ENCODE peak calls at places on chromosomes 12 and 14, in four cellular contexts. One of them, this sample, is unnamed.

GRCh38 chr14:63174760-63175191 is 29.5 kb upstream of the RHOJ start:
- DNase-seq in heart left ventricle: no peak
- DNase-seq in IMR-90: peak
- DNase-seq in HCT116: peak
- DNase-seq in this sample: no peak

GRCh38 chr14:66088661-66089060 is 397.5 kb upstream of the CCDC196 start:
- DNase-seq in heart left ventricle: no peak
- DNase-seq in IMR-90: no peak
- DNase-seq in HCT116: no peak
- DNase-seq in this sample: no peak

GRCh38 chr12:76674669-76675315 is 89.1 kb upstream of the ZDHHC17 start:
- DNase-seq in heart left ventricle: no peak
- DNase-seq in IMR-90: no peak
- DNase-seq in HCT116: no peak
- DNase-seq in this sample: no peak

GRCh38 chr14:101834387-101835165 is 73.1 kb downstream of the PPP2R5C start:
- DNase-seq in heart left ventricle: no peak
- DNase-seq in IMR-90: peak
- DNase-seq in HCT116: no peak
- DNase-seq in this sample: no peak

GRCh38 chr12:65755596-65755978 is 68.7 kb upstream of the HMGA2 start:
- DNase-seq in heart left ventricle: no peak
- DNase-seq in IMR-90: peak
- DNase-seq in HCT116: no peak
- DNase-seq in this sample: no peak

GRCh38 chr12:116910280-116910644 is 488 bp upstream of the FBXW8 start:
- DNase-seq in heart left ventricle: no peak
- DNase-seq in IMR-90: no peak
- DNase-seq in HCT116: no peak
- DNase-seq in this sample: no peak

GRCh38 chr14:90522585-90523191 is 125.9 kb downstream of the CALM1 start:
- DNase-seq in heart left ventricle: peak
- DNase-seq in IMR-90: no peak
- DNase-seq in HCT116: no peak
- DNase-seq in this sample: peak

GRCh38 chr14:69519701-69520100 is 35.2 kb downstream of the PLEKHD1 start:
- DNase-seq in heart left ventricle: no peak
- DNase-seq in IMR-90: no peak
- DNase-seq in HCT116: no peak
- DNase-seq in this sample: no peak

GRCh38 chr14:68633131-68633991 is 159.5 kb downstream of the ZFP36L1 start:
- DNase-seq in heart left ventricle: peak
- DNase-seq in IMR-90: no peak
- DNase-seq in HCT116: no peak
- DNase-seq in this sample: no peak

GRCh38 chr12:98422809-98423208 is 92.6 kb upstream of the TMPO start:
- DNase-seq in heart left ventricle: no peak
- DNase-seq in IMR-90: no peak
- DNase-seq in HCT116: no peak
- DNase-seq in this sample: no peak

GRCh38 chr12:53740130-53740491 is 11.7 kb downstream of the CISTR start:
- DNase-seq in heart left ventricle: no peak
- DNase-seq in IMR-90: no peak
- DNase-seq in HCT116: no peak
- DNase-seq in this sample: no peak
- H3K4me3 ChIP-seq in heart left ventricle: no peak
- H3K4me3 ChIP-seq in IMR-90: no peak
- H3K4me3 ChIP-seq in HCT116: no peak
- H3K4me3 ChIP-seq in this sample: no peak

GRCh38 chr12:123367511-123367910 is 2.9 kb upstream of the SBNO1 start:
- DNase-seq in heart left ventricle: no peak
- DNase-seq in IMR-90: no peak
- DNase-seq in HCT116: no peak
- DNase-seq in this sample: no peak

GRCh38 chr12:123365141-123365917 is 682 bp upstream of the SBNO1 start:
- DNase-seq in heart left ventricle: peak
- DNase-seq in IMR-90: peak
- DNase-seq in HCT116: peak
- DNase-seq in this sample: peak

GRCh38 chr12:123363743-123364531 is 710 bp downstream of the SBNO1 start:
- DNase-seq in heart left ventricle: peak
- DNase-seq in IMR-90: no peak
- DNase-seq in HCT116: no peak
- DNase-seq in this sample: no peak

GRCh38 chr12:123363385-123363742 is 1.3 kb downstream of the SBNO1 start:
- DNase-seq in heart left ventricle: no peak
- DNase-seq in IMR-90: peak
- DNase-seq in HCT116: no peak
- DNase-seq in this sample: no peak

DNA sequence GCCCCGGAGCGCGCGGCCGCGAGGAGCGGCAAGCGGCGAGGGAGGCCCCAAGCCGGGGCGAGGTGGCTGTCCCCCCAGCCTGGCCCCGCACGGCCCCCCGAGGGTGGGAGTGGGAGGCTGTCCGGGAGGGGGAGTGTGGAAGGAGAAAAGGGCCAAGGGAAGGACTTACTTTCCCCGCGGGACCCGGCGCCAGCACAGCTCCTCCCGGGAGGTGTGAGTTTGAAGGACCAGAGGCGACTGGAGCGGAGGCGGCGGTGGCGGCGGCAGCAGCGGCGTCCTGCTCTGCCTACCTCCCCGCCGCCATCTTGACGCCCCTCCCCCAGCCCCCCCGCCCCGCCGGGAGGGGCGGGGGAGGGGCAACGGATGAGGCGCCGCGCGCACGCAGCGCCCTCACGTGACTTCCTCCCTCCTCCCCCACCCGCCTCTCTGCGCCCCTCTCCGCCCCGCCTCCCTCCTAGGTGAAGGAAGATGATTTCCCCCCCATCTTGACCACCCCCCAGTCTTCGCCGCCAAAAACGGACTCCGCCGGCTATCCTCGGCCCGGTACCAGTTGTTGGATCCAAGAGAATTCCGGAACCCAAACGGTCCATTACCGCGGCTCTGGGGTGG is at the start of gene SBNO1:
- DNase-seq in heart left ventricle: peak
- DNase-seq in IMR-90: peak
- DNase-seq in HCT116: peak
- DNase-seq in this sample: peak
- TF ChIP-seq POLR2A in heart left ventricle: peak
- TF ChIP-seq POLR2A in IMR-90: peak
- TF ChIP-seq POLR2A in HCT116: no peak
- TF ChIP-seq POLR2A in this sample: peak

GRCh38 chr12:27194644-27195043 is 49.4 kb upstream of the STK38L start:
- DNase-seq in heart left ventricle: no peak
- DNase-seq in IMR-90: no peak
- DNase-seq in HCT116: no peak
- DNase-seq in this sample: no peak
- H3K27ac ChIP-seq in heart left ventricle: peak
- H3K27ac ChIP-seq in IMR-90: no peak
- H3K27ac ChIP-seq in HCT116: no peak
- H3K27ac ChIP-seq in this sample: peak

GRCh38 chr14:104462651-104463630 is 116.6 kb upstream of the C14orf180 start:
- DNase-seq in heart left ventricle: no peak
- DNase-seq in IMR-90: no peak
- DNase-seq in HCT116: no peak
- DNase-seq in this sample: no peak

GRCh38 chr14:104458845-104459244 is 120.7 kb upstream of the C14orf180 start:
- DNase-seq in heart left ventricle: no peak
- DNase-seq in IMR-90: no peak
- DNase-seq in HCT116: no peak
- DNase-seq in this sample: no peak

GRCh38 chr14:104464907-104465306 is 114.7 kb upstream of the C14orf180 start:
- DNase-seq in heart left ventricle: no peak
- DNase-seq in IMR-90: no peak
- DNase-seq in HCT116: no peak
- DNase-seq in this sample: no peak

GRCh38 chr14:104460920-104461651 is 118.5 kb upstream of the C14orf180 start:
- DNase-seq in heart left ventricle: no peak
- DNase-seq in IMR-90: no peak
- DNase-seq in HCT116: no peak
- DNase-seq in this sample: no peak

GRCh38 chr14:104461676-104462443 is 117.7 kb upstream of the C14orf180 start:
- DNase-seq in heart left ventricle: no peak
- DNase-seq in IMR-90: no peak
- DNase-seq in HCT116: no peak
- DNase-seq in this sample: no peak
- H3K4me3 ChIP-seq in heart left ventricle: peak
- H3K4me3 ChIP-seq in IMR-90: no peak
- H3K4me3 ChIP-seq in HCT116: no peak
- H3K4me3 ChIP-seq in this sample: no peak

DNA sequence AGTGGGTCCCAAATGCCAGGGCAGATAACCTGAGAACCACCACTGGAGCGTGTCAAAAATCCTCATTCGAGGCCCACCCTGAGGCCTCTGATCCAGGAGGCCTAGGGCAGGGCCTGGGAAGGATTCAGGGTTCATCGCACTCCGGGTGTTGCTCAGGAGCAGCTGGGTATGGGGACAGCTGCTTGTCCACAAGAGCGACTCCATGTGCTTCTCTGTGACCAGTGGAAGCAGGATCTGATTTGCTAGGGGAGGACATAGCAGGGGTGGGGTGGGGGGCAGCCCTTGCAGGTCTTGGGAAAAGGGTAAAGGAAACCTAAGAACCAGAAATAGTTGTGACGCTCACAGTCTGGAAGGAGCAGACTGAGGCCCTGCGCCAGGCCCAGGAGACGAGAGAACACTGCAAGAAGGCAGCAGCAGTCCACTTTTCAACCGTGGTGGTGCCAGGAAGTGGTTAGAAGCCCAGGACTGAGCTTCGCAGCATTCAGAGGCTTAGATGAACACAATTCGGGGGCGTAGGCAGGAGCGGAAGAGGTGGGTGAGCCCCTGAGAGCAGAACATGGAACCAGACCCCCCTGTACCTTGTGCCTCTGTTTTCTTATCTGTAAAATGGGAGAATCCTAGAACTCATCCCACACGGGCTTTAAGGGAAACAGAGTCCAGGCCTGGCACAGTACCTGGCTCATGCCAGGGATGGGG is 33.7 kb downstream of the ITPK1 start:
- DNase-seq in heart left ventricle: no peak
- DNase-seq in IMR-90: no peak
- DNase-seq in HCT116: no peak
- DNase-seq in this sample: no peak
- TF ChIP-seq POLR2A in heart left ventricle: no peak
- TF ChIP-seq POLR2A in IMR-90: no peak
- TF ChIP-seq POLR2A in HCT116: no peak
- TF ChIP-seq POLR2A in this sample: no peak

GRCh38 chr12:64670039-64670438 is 59.7 kb downstream of the RASSF3 start:
- DNase-seq in heart left ventricle: no peak
- DNase-seq in IMR-90: no peak
- DNase-seq in HCT116: no peak
- DNase-seq in this sample: no peak
- H3K27ac ChIP-seq in heart left ventricle: peak
- H3K27ac ChIP-seq in IMR-90: no peak
- H3K27ac ChIP-seq in HCT116: peak
- H3K27ac ChIP-seq in this sample: peak

DNA sequence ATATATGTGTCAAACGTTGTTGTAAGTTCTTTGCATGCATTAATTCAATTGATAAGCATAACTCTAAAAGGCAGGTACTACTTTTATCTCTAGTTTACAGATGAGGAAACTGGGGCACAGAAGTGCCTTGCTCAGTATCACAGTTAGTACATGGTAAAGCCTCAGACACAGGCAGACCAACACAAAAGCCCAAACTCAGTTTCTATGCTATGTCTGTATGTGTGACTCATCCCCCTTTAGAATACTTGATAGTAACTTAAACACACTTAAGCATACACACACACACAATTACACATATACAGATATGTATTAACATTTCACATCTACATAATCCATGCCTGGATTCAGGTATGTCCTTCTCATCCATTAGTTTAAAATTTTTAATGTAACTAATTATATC is 88.0 kb downstream of the EPS8 start:
- DNase-seq in heart left ventricle: no peak
- DNase-seq in IMR-90: peak
- DNase-seq in HCT116: no peak
- DNase-seq in this sample: no peak
- H3K4me3 ChIP-seq in heart left ventricle: no peak
- H3K4me3 ChIP-seq in IMR-90: no peak
- H3K4me3 ChIP-seq in HCT116: peak
- H3K4me3 ChIP-seq in this sample: no peak

DNA sequence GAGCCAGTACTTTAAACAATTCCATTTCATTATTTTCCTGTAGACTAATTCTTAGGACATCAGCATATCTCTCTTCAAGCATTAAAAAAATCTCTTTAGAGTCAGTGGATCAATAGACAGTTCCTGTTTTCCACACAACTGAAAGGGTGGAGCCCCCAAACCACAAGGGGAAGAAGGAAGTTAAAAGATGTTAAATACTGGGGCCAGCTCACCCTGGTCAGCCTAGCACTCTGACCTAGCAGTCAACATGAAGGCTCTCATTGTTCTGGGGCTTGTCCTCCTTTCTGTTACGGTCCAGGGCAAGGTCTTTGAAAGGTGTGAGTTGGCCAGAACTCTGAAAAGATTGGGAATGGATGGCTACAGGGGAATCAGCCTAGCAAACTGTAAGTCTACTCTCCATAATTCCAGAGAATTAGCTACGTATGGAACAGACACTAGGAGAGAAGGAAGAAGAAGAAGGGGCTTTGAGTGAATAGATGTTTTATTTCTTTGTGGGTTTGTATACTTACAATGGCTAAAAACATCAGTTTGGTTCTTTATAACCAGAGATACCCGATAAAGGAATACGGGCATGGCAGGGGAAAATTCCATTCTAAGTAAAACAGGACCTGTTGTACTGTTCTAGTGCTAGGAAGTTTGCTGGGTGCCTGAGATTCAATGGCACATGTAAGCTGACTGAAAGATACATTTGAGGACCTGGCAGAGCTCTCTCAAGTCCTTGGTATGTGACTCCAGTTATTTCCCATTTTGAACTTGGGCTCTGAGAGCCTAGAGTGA is at the start of gene LYZ:
- DNase-seq in heart left ventricle: no peak
- DNase-seq in IMR-90: no peak
- DNase-seq in HCT116: no peak
- DNase-seq in this sample: no peak
- TF ChIP-seq POLR2A in heart left ventricle: no peak
- TF ChIP-seq POLR2A in IMR-90: no peak
- TF ChIP-seq POLR2A in HCT116: no peak
- TF ChIP-seq POLR2A in this sample: no peak

This sample was measured in uterus.